ENCODE peak calls at places on chromosomes 5 and 9, in five cellular contexts. M is non-pigmented ciliary epithelial cell, D is left ventricle myocardium inferior, C is neural crest cell, G is NCI-H2081. Q is an unnamed sample.

GRCh38 chr9:132162764-132163456 is 1.1 kb downstream of the NTNG2 start:
- DNase-seq in D (no peak), G (no peak), C (no peak), M (no peak), Q (no peak)

GRCh38 chr5:32865475-32865874 is 154.4 kb downstream of the NPR3 start:
- DNase-seq in M (no peak), G (no peak), C (no peak), D (no peak), Q (no peak)

GRCh38 chr5:8756498-8757084 is 789.3 kb downstream of the SEMA5A start:
- DNase-seq in M (no peak), G (peak), D (no peak), C (peak), Q (no peak)

GRCh38 chr9:131731237-131731995 is 8.5 kb downstream of the RAPGEF1 start:
- DNase-seq in D (no peak), M (no peak), C (no peak), G (no peak), Q (no peak)

GRCh38 chr5:15388856-15389255 is 111.1 kb upstream of the FBXL7 start:
- DNase-seq in G (no peak), D (peak), C (no peak), M (no peak), Q (no peak)

GRCh38 chr5:150485770-150486401 is 22.0 kb upstream of the NDST1 start:
- DNase-seq in C (peak), D (peak), G (no peak), M (no peak), Q (peak)

GRCh38 chr9:20087481-20087880 is 298.6 kb upstream of the SLC24A2 start:
- DNase-seq in M (peak), C (no peak), G (no peak), D (no peak), Q (no peak)

GRCh38 chr9:115209601-115210306 is 91.8 kb upstream of the TNC start:
- DNase-seq in D (no peak), M (no peak), C (no peak), G (no peak), Q (no peak)

GRCh38 chr9:81535542-81536241 is 153.7 kb downstream of the TLE1 start:
- DNase-seq in G (peak), M (peak), C (no peak), D (no peak), Q (no peak)

GRCh38 chr9:121603028-121603427 is 48.4 kb upstream of the DAB2IP start:
- DNase-seq in M (no peak), C (no peak), G (no peak), D (no peak), Q (no peak)

GRCh38 chr5:132225165-132226032 is 2.3 kb downstream of the P4HA2 start:
- DNase-seq in D (peak), M (no peak), C (no peak), G (no peak), Q (peak)

GRCh38 chr9:131020388-131020787 is 11.4 kb downstream of the LAMC3 start:
- DNase-seq in G (no peak), M (peak), C (no peak), D (no peak), Q (no peak)

GRCh38 chr5:2891781-2892180 is 140.3 kb upstream of the IRX2 start:
- DNase-seq in C (no peak), G (no peak), D (no peak), M (no peak), Q (no peak)

GRCh38 chr5:149310947-149311675 is 34.2 kb upstream of the GRPEL2 start:
- DNase-seq in G (no peak), D (no peak), C (no peak), M (peak), Q (no peak)

GRCh38 chr5:3230254-3230653 is 365.4 kb upstream of the IRX1 start:
- DNase-seq in D (no peak), M (no peak), G (no peak), C (no peak), Q (no peak)

GRCh38 chr9:99824378-99825157 is 2.9 kb downstream of the NR4A3 start:
- DNase-seq in M (no peak), G (no peak), C (peak), D (no peak), Q (no peak)

GRCh38 chr5:55577353-55578060 is 42.7 kb upstream of the PLPP1 start:
- DNase-seq in C (no peak), M (no peak), G (no peak), D (peak), Q (peak)

GRCh38 chr5:83834306-83834705 is 113.7 kb upstream of the HAPLN1 start:
- DNase-seq in G (no peak), M (no peak), C (no peak), D (no peak), Q (no peak)

GRCh38 chr5:104937591-104937990 is 1375.0 kb upstream of the NUDT12 start:
- DNase-seq in D (no peak), G (no peak), C (no peak), M (no peak), Q (no peak)

GRCh38 chr9:105046907-105047651 is 119.1 kb upstream of the ABCA1 start:
- DNase-seq in D (no peak), C (no peak), M (no peak), G (no peak), Q (no peak)

GRCh38 chr5:10797246-10797645 is 36.2 kb upstream of the DAP start:
- DNase-seq in D (no peak), M (no peak), C (no peak), G (no peak), Q (no peak)

GRCh38 chr5:103120607-103121200 is 603 bp downstream of the PPIP5K2 start:
- DNase-seq in D (no peak), C (no peak), G (no peak), M (no peak), Q (no peak)

GRCh38 chr5:124790261-124790894 is 43.9 kb upstream of the ZNF608 start:
- DNase-seq in C (no peak), D (no peak), M (peak), G (no peak), Q (no peak)

GRCh38 chr9:86072393-86073016 is 26.9 kb downstream of the GOLM1 start:
- DNase-seq in M (no peak), C (no peak), D (no peak), G (no peak), Q (no peak)

GRCh38 chr5:173383711-173384110 is 55.5 kb upstream of the STC2 start:
- DNase-seq in C (no peak), G (no peak), M (no peak), D (no peak), Q (no peak)

GRCh38 chr5:30734118-30734517 is 459.4 kb upstream of the CDH6 start:
- DNase-seq in C (no peak), M (no peak), D (no peak), G (no peak), Q (no peak)

GRCh38 chr5:96022971-96023370 is 61.3 kb upstream of the ELL2 start:
- DNase-seq in M (no peak), D (no peak), G (no peak), C (no peak), Q (no peak)

GRCh38 chr5:105167092-105167491 is 1604.5 kb upstream of the NUDT12 start:
- DNase-seq in G (no peak), D (no peak), M (no peak), C (no peak), Q (no peak)

GRCh38 chr5:142970440-142970788 is 200.2 kb downstream of the ARHGAP26 start:
- DNase-seq in D (no peak), G (no peak), C (no peak), M (no peak), Q (no peak)

GRCh38 chr9:91583161-91583875 is 159.7 kb upstream of the NFIL3 start:
- DNase-seq in D (no peak), G (no peak), C (no peak), M (no peak), Q (no peak)

GRCh38 chr9:110546411-110546871 is 33.1 kb downstream of the SVEP1 start:
- DNase-seq in D (no peak), G (no peak), M (no peak), C (no peak), Q (no peak)

GRCh38 chr5:113871972-113872371 is 358.5 kb downstream of the YTHDC2 start:
- DNase-seq in M (no peak), G (no peak), C (no peak), D (no peak), Q (no peak)

GRCh38 chr9:125631391-125632085 is 75.5 kb downstream of the MAPKAP1 start:
- DNase-seq in M (no peak), G (peak), C (no peak), D (no peak), Q (no peak)

GRCh38 chr5:7855611-7856010 is 4.7 kb upstream of the CFAP90 start:
- DNase-seq in G (no peak), C (no peak), D (no peak), M (no peak), Q (no peak)

GRCh38 chr5:112192072-112192471 is 227.0 kb downstream of the EPB41L4A start:
- DNase-seq in G (no peak), M (no peak), C (no peak), D (no peak), Q (no peak)